ENCODE peak calls at places on chromosomes 12 and 14, in six cellular contexts. Y, R, Z, W, Q and J are unnamed samples.

GRCh38 chr12:59182660-59183455 is 262.6 kb upstream of the LRIG3 start:
- DNase-seq in Y (no peak), Q (no peak), R (no peak), Z (no peak), W (no peak), J (no peak)

GRCh38 chr12:109452489-109452888 is 24.6 kb downstream of the KCTD10 start:
- DNase-seq in R (no peak), Q (no peak), W (no peak), Y (no peak), Z (no peak), J (no peak)

GRCh38 chr14:69004731-69005431 is 25.8 kb upstream of the ACTN1 start:
- DNase-seq in Q (no peak), W (no peak), R (no peak), Y (no peak), Z (no peak), J (no peak)

GRCh38 chr14:90179809-90180779 is 76.3 kb upstream of the PSMC1 start:
- DNase-seq in R (no peak), Y (no peak), Z (no peak), W (no peak), Q (no peak), J (no peak)

GRCh38 chr14:70919774-70920173 is 12.5 kb downstream of the PCNX1 start:
- DNase-seq in R (no peak), W (peak), Z (no peak), Q (no peak), Y (peak), J (no peak)

GRCh38 chr12:1835178-1836131 is 15.1 kb downstream of the LRTM2 start:
- DNase-seq in Z (no peak), Y (no peak), W (no peak), R (no peak), Q (no peak), J (no peak)

GRCh38 chr12:42119085-42119633 is 25.5 kb downstream of the GXYLT1 start:
- DNase-seq in Q (no peak), W (no peak), R (no peak), Y (peak), Z (no peak), J (no peak)

GRCh38 chr14:92637228-92637627 is 111.2 kb downstream of the LGMN start:
- DNase-seq in W (no peak), Z (no peak), Q (no peak), Y (no peak), R (no peak), J (no peak)

GRCh38 chr12:71626768-71627167 is 36.9 kb downstream of the ZFC3H1 start:
- DNase-seq in R (no peak), W (no peak), Y (peak), Q (no peak), Z (no peak), J (no peak)

GRCh38 chr14:55948399-55948798 is 169.8 kb upstream of the PELI2 start:
- DNase-seq in Z (no peak), Q (no peak), W (no peak), Y (no peak), R (no peak), J (no peak)

GRCh38 chr12:128644664-128645296 is 179.0 kb downstream of the SLC15A4 start:
- DNase-seq in R (no peak), Q (peak), Y (no peak), W (peak), Z (no peak), J (no peak)

GRCh38 chr14:35336171-35337073 is 44.2 kb downstream of the PSMA6 start:
- DNase-seq in Z (peak), Q (no peak), Y (no peak), R (peak), W (no peak), J (no peak)

GRCh38 chr12:84856156-84856900 is 56.3 kb downstream of the SLC6A15 start:
- DNase-seq in R (no peak), Z (no peak), Y (peak), W (no peak), Q (no peak), J (no peak)

GRCh38 chr12:120874547-120875245 is 29.5 kb downstream of the SPPL3 start:
- DNase-seq in Z (no peak), R (no peak), Y (no peak), Q (no peak), W (no peak), J (no peak)

GRCh38 chr12:121413917-121414316 is 14.0 kb downstream of the RNF34 start:
- DNase-seq in W (no peak), R (no peak), Y (no peak), Z (no peak), Q (no peak), J (no peak)

GRCh38 chr12:93759512-93760081 is 82.4 kb downstream of the CRADD start:
- DNase-seq in Z (no peak), Q (no peak), W (no peak), Y (no peak), R (no peak), J (no peak)

GRCh38 chr14:103056322-103057027 is 874 bp downstream of the CDC42BPB start:
- DNase-seq in W (no peak), R (no peak), Q (no peak), Y (peak), Z (peak), J (no peak)

GRCh38 chr12:54428050-54429013 is 9.3 kb upstream of the ITGA5 start:
- DNase-seq in R (no peak), Q (no peak), W (peak), Z (no peak), Y (peak), J (no peak)

GRCh38 chr14:103629503-103630121 is 601 bp downstream of the KLC1 start:
- DNase-seq in R (peak), W (no peak), Z (peak), Q (no peak), Y (peak), J (no peak)

GRCh38 chr14:23141706-23142467 is 22.8 kb upstream of the CEBPE start:
- DNase-seq in Q (no peak), Z (peak), Y (peak), R (peak), W (no peak), J (no peak)